ENCODE peak calls at places on chromosome 21, in eight cellular contexts. K is brain microvascular endothelial cell, J is PC-3, F is ovary, Q is heart left ventricle, X is fibroblast of lung, Y is PC-9, T is upper lobe of right lung. C is an unnamed sample.
A peak's percentile ranks its signal among the peaks of the same experiment; 100 is the strongest.

GRCh38 chr21:40165212-40165611 is 298.0 kb downstream of the PCP4 start:
- DNase-seq in Q (no peak), F (no peak), K (no peak), T (no peak), J (no peak), X (peak; percentile 65), Y (no peak), C (no peak)

GRCh38 chr21:45393021-45393420 is 11.9 kb upstream of the COL18A1 start:
- DNase-seq in T (peak; percentile 60), J (no peak), Q (peak; percentile 13), K (no peak), F (peak; percentile 28), X (no peak), Y (no peak), C (no peak)

GRCh38 chr21:39048064-39048463 is 135.2 kb downstream of the PSMG1 start:
- DNase-seq in Q (peak; percentile 43), K (peak; percentile 48), T (no peak), Y (peak; percentile 90), F (no peak), J (peak; percentile 81), X (peak; percentile 66), C (peak; percentile 56)

GRCh38 chr21:34198232-34199120 is 125.1 kb downstream of the MRPS6 start:
- DNase-seq in Y (no peak), X (no peak), T (no peak), K (no peak), F (no peak), J (no peak), Q (no peak), C (no peak)

GRCh38 chr21:46118871-46119564 is 21.1 kb downstream of the COL6A2 start:
- DNase-seq in T (peak; percentile 57), Y (no peak), J (no peak), F (peak; percentile 23), X (no peak), K (no peak), Q (peak; percentile 17), C (no peak)

GRCh38 chr21:45556645-45557601 is 14.7 kb upstream of the SLC19A1 start:
- DNase-seq in X (no peak), T (peak; percentile 71), Q (no peak), J (no peak), F (peak; percentile 56), Y (no peak), K (no peak), C (no peak)

GRCh38 chr21:18370292-18370691 is 33.3 kb downstream of the TMPRSS15 start:
- DNase-seq in J (no peak), Y (no peak), Q (no peak), T (no peak), X (no peak), K (no peak), F (no peak), C (no peak)

GRCh38 chr21:39003982-39004775 is 179.1 kb downstream of the PSMG1 start:
- DNase-seq in T (no peak), F (peak; percentile 49), K (peak; percentile 39), Q (no peak), X (peak; percentile 39), J (no peak), Y (no peak), C (peak; percentile 50)

GRCh38 chr21:34035619-34036354 is 37.6 kb upstream of the MRPS6 start:
- DNase-seq in T (no peak), Q (no peak), F (no peak), Y (no peak), X (no peak), K (no peak), J (no peak), C (peak; percentile 39)

GRCh38 chr21:33998402-33998801 is 75.0 kb upstream of the MRPS6 start:
- DNase-seq in X (peak; percentile 30), T (no peak), Q (no peak), K (no peak), F (no peak), Y (no peak), J (no peak), C (peak; percentile 35)

GRCh38 chr21:36656138-36656537 is 42.8 kb upstream of the SIM2 start:
- DNase-seq in Q (no peak), K (no peak), J (peak; percentile 84), X (no peak), F (no peak), Y (peak; percentile 99), T (peak; percentile 71), C (no peak)

GRCh38 chr21:45543371-45543709 is 1.1 kb upstream of the SLC19A1 start:
- DNase-seq in X (no peak), Q (peak; percentile 19), T (no peak), Y (no peak), F (peak; percentile 47), J (no peak), K (no peak), C (no peak)

GRCh38 chr21:22145555-22145954 is 1147.3 kb downstream of the NCAM2 start:
- DNase-seq in X (no peak), K (no peak), T (no peak), Q (no peak), J (no peak), Y (no peak), F (no peak), C (no peak)

GRCh38 chr21:30340714-30341573 is 3.5 kb upstream of the KRTAP27-1 start:
- DNase-seq in K (peak; percentile 46), J (peak; percentile 83), X (peak; percentile 5), T (no peak), F (no peak), Q (no peak), Y (no peak), C (peak; percentile 72)

DNA sequence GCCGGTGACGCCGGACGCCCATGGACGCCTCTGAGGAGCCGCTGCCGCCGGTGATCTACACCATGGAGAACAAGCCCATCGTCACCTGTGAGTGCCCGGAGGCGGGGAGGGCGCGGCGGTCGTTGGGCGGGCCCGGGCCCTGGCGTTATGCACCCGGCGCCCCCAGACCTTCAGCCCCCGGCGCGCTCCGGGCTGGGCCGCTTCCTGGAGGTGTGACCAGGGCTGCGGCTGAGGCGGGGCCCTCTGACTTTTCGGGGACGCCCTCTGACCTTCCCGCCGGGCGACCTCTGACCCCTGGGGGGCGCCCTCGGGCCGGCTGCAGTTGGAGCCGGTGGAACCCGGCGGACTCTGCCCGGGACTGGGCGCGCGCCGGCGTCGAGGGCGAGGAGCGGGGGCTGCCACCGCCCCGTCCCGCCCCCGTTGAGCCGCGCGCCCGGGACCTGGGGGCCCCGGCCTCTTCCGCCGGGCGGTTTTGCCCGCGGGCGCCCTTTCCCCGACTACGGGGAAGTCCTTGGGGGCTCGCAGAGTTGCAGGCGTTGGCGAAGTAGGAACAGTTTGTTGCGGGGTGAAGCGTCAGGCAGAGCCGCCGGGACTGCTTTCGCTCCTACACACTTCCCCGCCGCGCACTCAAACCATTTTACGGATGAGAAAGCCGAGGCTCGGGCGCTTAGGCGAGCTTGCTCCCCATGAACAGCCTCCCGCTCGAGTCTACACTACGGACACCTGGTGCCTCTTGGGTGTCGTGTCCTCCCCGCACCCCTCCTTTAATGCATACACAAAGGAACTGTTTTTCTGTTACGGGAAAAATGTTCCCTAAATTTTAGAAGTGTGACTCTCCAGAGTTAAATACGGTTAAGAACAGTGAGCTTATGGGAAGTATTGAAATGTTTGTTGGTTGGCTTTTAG is 618 bp downstream of the TRAPPC10 start:
- DNase-seq in J (peak; percentile 32), Q (peak; percentile 73), F (peak; percentile 68), T (peak; percentile 90), Y (no peak), X (peak; percentile 24), K (peak; percentile 8), C (peak; percentile 42)
- TF ChIP-seq CTCF in J (peak; percentile 17), Q (peak; percentile 38), F (no peak), T (peak; percentile 33), Y (no peak), X (no peak), K (no peak), C (no peak)

DNA sequence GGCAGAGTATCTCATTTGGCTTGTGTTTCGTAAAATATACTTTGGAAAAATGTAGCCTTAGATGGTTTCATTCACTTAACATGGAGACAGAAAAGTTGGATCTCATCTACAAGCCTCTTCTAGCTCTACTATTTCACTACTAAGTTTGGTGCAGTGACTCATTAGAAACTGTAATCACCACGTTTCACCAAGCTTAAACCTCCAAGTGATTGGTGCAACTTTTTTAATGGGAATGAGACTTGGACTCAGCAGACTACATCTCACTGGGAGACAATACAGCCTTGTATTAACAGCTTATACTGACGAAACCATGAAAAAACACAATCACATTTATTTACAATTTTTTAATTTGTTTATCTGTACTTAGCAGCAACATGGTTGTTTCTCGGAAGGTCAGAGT is 29.9 kb upstream of the NRIP1 start:
- DNase-seq in T (no peak), F (no peak), X (no peak), Q (no peak), Y (no peak), K (no peak), J (no peak), C (no peak)
- H3K4me3 ChIP-seq in T (no peak overlapping the region), F (no peak overlapping the region), X (no peak overlapping the region), Q (no peak overlapping the region), Y (no peak overlapping the region), K (no peak overlapping the region), J (no peak overlapping the region), C (no peak overlapping the region)

GRCh38 chr21:24509131-24509530 is 1098.2 kb downstream of the MRPL39 start:
- DNase-seq in X (no peak), Q (no peak), F (no peak), K (no peak), Y (no peak), J (no peak), T (no peak), C (no peak)

GRCh38 chr21:24514081-24514733 is 1093.1 kb downstream of the MRPL39 start:
- DNase-seq in Q (no peak), K (no peak), T (no peak), F (no peak), Y (no peak), X (no peak), J (peak; percentile 57), C (peak; percentile 1)
- TF ChIP-seq CTCF in Q (peak; percentile 60), K (peak; percentile 3), T (peak; percentile 54), F (no peak), Y (peak; percentile 61), X (peak; percentile 44), J (peak; percentile 88), C (no peak)

GRCh38 chr21:20997308-20997632 is 939 bp upstream of the NCAM2 start:
- DNase-seq in J (no peak), X (no peak), F (no peak), K (no peak), Q (no peak), T (no peak), Y (no peak), C (peak; percentile 11)
- H3K4me3 ChIP-seq in J (no peak overlapping the region), X (no peak overlapping the region), F (peak overlapping the region; percentile 51), K (peak overlapping the region; percentile 61), Q (peak overlapping the region; percentile 64), T (peak overlapping the region; percentile 59), Y (no peak overlapping the region), C (peak overlapping the region; percentile 68)

DNA sequence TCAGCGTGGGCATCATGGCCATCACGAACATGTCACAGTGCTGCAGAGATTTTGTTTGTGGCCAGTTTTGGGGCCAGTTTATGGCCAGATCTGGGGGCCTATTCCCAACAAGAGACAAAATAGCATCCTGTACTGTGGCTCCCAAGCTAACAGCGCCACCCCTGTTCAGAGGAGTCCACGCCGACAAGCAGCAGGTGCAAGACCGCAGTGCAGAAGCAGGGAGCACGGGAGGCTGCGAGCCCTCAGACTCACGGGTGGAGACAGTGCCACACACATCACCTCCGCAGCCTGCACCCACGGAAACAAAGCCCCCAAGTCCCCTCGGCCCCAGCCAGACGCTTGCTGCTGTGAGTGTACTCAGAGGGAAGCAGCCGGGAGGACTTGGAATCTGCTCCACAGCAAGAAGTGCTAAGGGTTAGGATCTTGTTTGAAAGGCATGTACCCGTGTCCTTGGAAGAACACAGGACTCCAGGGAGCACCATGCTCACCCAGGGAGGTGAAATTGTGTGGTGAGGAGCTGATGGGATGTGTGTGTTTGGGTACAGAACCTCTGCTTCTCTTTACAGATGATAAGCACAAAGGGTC is 7.1 kb downstream of the TCP10L start:
- DNase-seq in X (peak; percentile 7), F (no peak), J (peak; percentile 26), Q (no peak), T (no peak), Y (no peak), K (no peak), C (peak; percentile 39)
- TF ChIP-seq CTCF in X (peak; percentile 38), F (no peak), J (peak; percentile 61), Q (no peak), T (no peak), Y (no peak), K (peak; percentile 66), C (peak; percentile 61)

GRCh38 chr21:16678479-16678878 is 834.4 kb upstream of the CXADR start:
- DNase-seq in X (no peak), T (no peak), K (no peak), Q (no peak), J (no peak), Y (no peak), F (no peak), C (no peak)
- H3K4me3 ChIP-seq in X (no peak overlapping the region), T (no peak overlapping the region), K (no peak overlapping the region), Q (no peak overlapping the region), J (no peak overlapping the region), Y (no peak overlapping the region), F (no peak overlapping the region), C (no peak overlapping the region)